ENCODE peak calls at places on chromosomes 6 and 20, in six cellular contexts. S, B, I, D, Z and N are unnamed samples.

GRCh38 chr6:133814797-133815196 is 74.1 kb upstream of the TCF21 start:
- DNase-seq in S (no peak), B (no peak), I (no peak), D (peak; percentile 31), Z (peak; percentile 75), N (no peak)

GRCh38 chr6:128487746-128488145 is 32.7 kb downstream of the PTPRK start:
- DNase-seq in S (no peak), B (no peak), I (no peak), D (peak; percentile 26), Z (peak; percentile 28), N (no peak)

GRCh38 chr6:40398034-40398679 is 189.0 kb downstream of the LRFN2 start:
- DNase-seq in S (no peak), B (no peak), I (no peak), D (no peak), Z (no peak), N (no peak)

GRCh38 chr6:163771180-163771579 is 356.7 kb downstream of the QKI start:
- DNase-seq in S (no peak), B (no peak), I (no peak), D (no peak), Z (no peak), N (no peak)

GRCh38 chr6:111483736-111484654 is 977 bp upstream of the REV3L start:
- DNase-seq in S (peak; percentile 91), B (peak; percentile 69), I (peak; percentile 90), D (peak; percentile 96), Z (peak; percentile 96), N (peak; percentile 99)

GRCh38 chr6:37972994-37973757 is 153.6 kb downstream of the ZFAND3 start:
- DNase-seq in S (no peak), B (no peak), I (no peak), D (no peak), Z (no peak), N (no peak)

GRCh38 chr6:38933426-38933825 is 115.2 kb upstream of the GLP1R start:
- DNase-seq in S (no peak), B (no peak), I (no peak), D (peak; percentile 57), Z (peak; percentile 11), N (no peak)

GRCh38 chr6:54010340-54011276 is 100.6 kb upstream of the MLIP start:
- DNase-seq in S (no peak), B (no peak), I (no peak), D (peak; percentile 97), Z (no peak), N (no peak)

GRCh38 chr6:5950448-5950847 is 56.3 kb downstream of the NRN1 start:
- DNase-seq in S (no peak), B (peak; percentile 11), I (no peak), D (no peak), Z (peak; percentile 36), N (no peak)

GRCh38 chr6:112014483-112014882 is 39.4 kb upstream of the CCN6 start:
- DNase-seq in S (no peak), B (no peak), I (no peak), D (peak; percentile 65), Z (peak; percentile 73), N (no peak)

GRCh38 chr20:57659789-57660509 is 39.7 kb upstream of the ZBP1 start:
- DNase-seq in S (no peak), B (no peak), I (peak; percentile 27), D (no peak), Z (no peak), N (no peak)